ENCODE peak calls at places on chromosomes 4 and X, in four cellular contexts. A, I, M and T are unnamed samples.

GRCh38 chrX:49176421-49177326 is 5.0 kb downstream of the PLP2 start:
- DNase-seq in A (no peak), M (no peak), I (no peak), T (no peak)

GRCh38 chr4:69549651-69550050 is 53.9 kb upstream of the UGT2B4 start:
- DNase-seq in A (no peak), I (no peak), M (no peak), T (no peak)

GRCh38 chr4:159071178-159071968 is 31.5 kb upstream of the RAPGEF2 start:
- DNase-seq in I (no peak), M (no peak), A (no peak), T (no peak)

GRCh38 chr4:85818700-85819099 is 343.8 kb downstream of the ARHGAP24 start:
- DNase-seq in A (no peak), M (no peak), I (no peak), T (no peak)

GRCh38 chr4:128310266-128310697 is 22.7 kb upstream of the PGRMC2 start:
- DNase-seq in I (no peak), M (no peak), A (peak; percentile 40), T (no peak)

GRCh38 chrX:68536429-68536828 is 37.6 kb downstream of the YIPF6 start:
- DNase-seq in I (no peak), M (no peak), A (no peak), T (no peak)

GRCh38 chr4:57190651-57191481 is 80.7 kb upstream of the IGFBP7 start:
- DNase-seq in A (peak; percentile 27), M (peak; percentile 41), I (peak; percentile 40), T (peak; percentile 68)

GRCh38 chr4:47669946-47670345 is 167.9 kb downstream of the CORIN start:
- DNase-seq in M (no peak), I (no peak), A (no peak), T (no peak)

GRCh38 chr4:76251448-76252270 is at the start of gene FAM47E:
- DNase-seq in A (peak; percentile 86), M (peak; percentile 57), I (peak; percentile 76), T (peak; percentile 87)

GRCh38 chr4:33060873-33061542 is 2340.8 kb downstream of the PCDH7 start:
- DNase-seq in M (peak; percentile 10), A (peak; percentile 24), I (peak; percentile 46), T (peak; percentile 68)

GRCh38 chrX:150036181-150036580 is 97.9 kb upstream of the EOLA2 start:
- DNase-seq in I (no peak), A (peak; percentile 8), M (no peak), T (no peak)

GRCh38 chr4:35939746-35940145 is 304.6 kb downstream of the ARAP2 start:
- DNase-seq in I (no peak), M (no peak), A (no peak), T (no peak)

GRCh38 chr4:76687730-76688441 is 210.1 kb downstream of the SOWAHB start:
- DNase-seq in M (no peak), I (no peak), A (no peak), T (no peak)

GRCh38 chr4:40672528-40673522 is 43.2 kb upstream of the RBM47 start:
- DNase-seq in A (no peak), I (no peak), M (peak; percentile 67), T (no peak)

GRCh38 chr4:99653921-99654890 is 3.4 kb downstream of the C4orf54 start:
- DNase-seq in M (no peak), I (no peak), A (no peak), T (no peak)

GRCh38 chr4:84677093-84677492 is 94.2 kb downstream of the CDS1 start:
- DNase-seq in M (no peak), I (no peak), A (no peak), T (no peak)

GRCh38 chr4:6991771-6992557 is 51.2 kb upstream of the TADA2B start:
- DNase-seq in A (no peak), I (no peak), M (peak; percentile 22), T (no peak)

GRCh38 chr4:151304755-151305154 is 20.6 kb downstream of the SH3D19 start:
- DNase-seq in A (no peak), M (no peak), I (no peak), T (no peak)

GRCh38 chr4:6546681-6547447 is 28.1 kb upstream of the MAN2B2 start:
- DNase-seq in M (peak; percentile 66), A (peak; percentile 10), I (peak; percentile 39), T (peak; percentile 47)

GRCh38 chr4:184684491-184685189 is 35.1 kb downstream of the PRIMPOL start:
- DNase-seq in A (no peak), I (no peak), M (no peak), T (no peak)

GRCh38 chr4:106694232-106694631 is 325.7 kb upstream of the GIMD1 start:
- DNase-seq in A (no peak), M (no peak), I (no peak), T (no peak)

GRCh38 chrX:2383735-2384134 is 117.0 kb downstream of the DHRSX start:
- DNase-seq in I (no peak), A (peak; percentile 53), M (no peak), T (no peak)

GRCh38 chr4:77701111-77701510 is 95.5 kb downstream of the CXCL13 start:
- DNase-seq in A (no peak), M (no peak), I (no peak), T (no peak)

GRCh38 chr4:168095776-168096443 is 3.6 kb downstream of the ANXA10 start:
- DNase-seq in A (no peak), I (no peak), M (no peak), T (no peak)

GRCh38 chr4:101031971-101032370 is 315.4 kb downstream of the PPP3CA start:
- DNase-seq in A (no peak), M (no peak), I (no peak), T (no peak)

GRCh38 chrX:45322382-45322781 is 121.7 kb upstream of the DIPK2B start:
- DNase-seq in A (peak; percentile 34), M (peak; percentile 23), I (no peak), T (no peak)

GRCh38 chr4:78428996-78429395 is 122.6 kb upstream of the ANXA3 start:
- DNase-seq in I (no peak), A (no peak), M (no peak), T (no peak)

GRCh38 chr4:97235516-97235915 is 907.8 kb downstream of the STPG2 start:
- DNase-seq in A (no peak), I (no peak), M (no peak), T (no peak)

GRCh38 chr4:8538703-8539567 is 41.3 kb upstream of the GPR78 start:
- DNase-seq in M (no peak), A (no peak), I (no peak), T (no peak)

DNA sequence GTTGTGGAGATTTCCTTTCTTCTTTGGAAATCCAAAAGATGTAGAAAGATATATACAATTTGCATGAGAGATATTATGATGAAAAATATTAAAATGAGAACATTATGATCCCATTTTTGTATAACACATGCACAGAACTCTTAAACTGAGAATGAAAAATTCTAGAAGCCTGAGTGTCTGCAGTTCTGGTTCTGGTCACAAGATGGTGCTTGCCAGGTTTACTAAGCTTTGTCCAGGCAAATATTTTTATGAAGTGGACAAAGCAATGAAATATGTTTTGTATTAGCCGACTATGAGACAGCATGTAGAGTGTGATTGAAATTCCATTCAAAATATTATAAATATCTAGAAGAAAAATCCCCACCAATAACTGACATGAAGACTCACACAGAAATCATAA is 2.2 kb downstream of the PWWP3B start:
- DNase-seq in A (no peak), M (no peak), I (no peak), T (no peak)
- TF ChIP-seq CTCF in A (peak; percentile 41), M (no peak), I (peak; percentile 34), T (no peak)

GRCh38 chr4:108030332-108030731 is 40.6 kb downstream of the HADH start:
- DNase-seq in A (peak; percentile 28), M (peak; percentile 89), I (no peak), T (peak; percentile 65)
- TF ChIP-seq CTCF in A (peak; percentile 7), M (peak; percentile 72), I (peak; percentile 67), T (no peak)

DNA sequence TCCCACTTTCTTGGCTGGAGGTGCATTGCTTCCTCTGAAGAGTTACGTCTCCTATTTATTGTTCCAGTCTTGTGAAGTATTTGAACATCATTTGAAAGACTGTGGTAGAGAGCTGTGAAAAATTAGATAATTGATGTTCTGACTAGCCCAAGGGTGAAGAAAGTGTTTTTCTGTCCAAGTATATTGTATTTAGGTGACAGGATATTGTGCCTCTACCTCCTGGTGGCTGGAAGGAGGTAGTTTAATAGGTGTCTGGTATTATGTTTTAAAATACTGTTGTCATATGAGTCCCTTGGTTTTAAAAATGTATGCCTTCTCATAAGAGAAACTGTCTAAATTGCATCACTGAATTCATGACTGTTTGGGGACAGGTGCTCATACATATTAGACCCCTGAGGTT is 226.0 kb downstream of the SPRY1 start:
- DNase-seq in A (no peak), I (no peak), M (no peak), T (no peak)
- TF ChIP-seq CTCF in A (no peak), I (peak; percentile 9), M (no peak), T (peak; percentile 15)

DNA sequence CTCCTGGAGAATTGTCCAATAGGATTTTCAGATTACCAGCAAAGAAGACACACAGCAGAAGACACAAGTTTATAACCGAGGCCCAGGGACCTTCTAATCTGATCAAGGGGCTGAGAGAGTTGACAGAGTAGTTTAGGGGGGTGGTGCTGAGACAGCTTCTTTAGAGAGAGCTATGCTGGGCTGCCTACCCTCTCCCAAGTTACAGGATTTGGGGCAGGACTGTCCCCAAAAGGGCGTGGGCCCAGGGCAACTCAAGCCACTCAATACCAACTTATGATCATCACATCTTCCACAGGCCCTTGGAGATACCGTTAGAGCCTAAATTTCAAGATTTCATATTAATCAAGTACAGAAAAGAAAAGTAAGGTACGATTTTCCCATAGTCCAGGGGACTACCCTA is 43.0 kb downstream of the PDHA1 start:
- DNase-seq in M (no peak), I (no peak), A (no peak), T (no peak)
- TF ChIP-seq CTCF in M (no peak), I (no peak), A (no peak), T (no peak)

DNA sequence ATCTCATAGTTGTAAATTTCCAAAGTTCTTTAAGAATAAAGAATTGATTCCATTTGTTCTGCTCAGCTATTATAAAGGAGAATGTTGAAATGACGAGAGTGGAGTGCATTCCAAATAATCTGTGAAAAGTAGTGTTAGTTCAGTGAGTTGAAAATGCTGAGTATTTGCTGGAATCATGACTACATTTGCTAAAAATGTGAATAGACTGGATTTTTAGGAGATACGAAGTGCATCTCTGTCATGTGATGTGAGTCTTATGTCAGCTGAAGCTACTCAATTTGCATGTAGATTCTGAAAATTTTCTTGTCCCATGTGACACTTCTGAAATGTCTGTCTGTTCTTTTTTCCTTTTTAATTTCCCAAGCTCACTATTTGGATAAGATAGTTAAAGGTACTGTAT is 206.0 kb downstream of the DCTD start:
- DNase-seq in I (no peak), A (no peak), M (no peak), T (no peak)
- TF ChIP-seq CTCF in I (no peak), A (no peak), M (no peak), T (no peak)

DNA sequence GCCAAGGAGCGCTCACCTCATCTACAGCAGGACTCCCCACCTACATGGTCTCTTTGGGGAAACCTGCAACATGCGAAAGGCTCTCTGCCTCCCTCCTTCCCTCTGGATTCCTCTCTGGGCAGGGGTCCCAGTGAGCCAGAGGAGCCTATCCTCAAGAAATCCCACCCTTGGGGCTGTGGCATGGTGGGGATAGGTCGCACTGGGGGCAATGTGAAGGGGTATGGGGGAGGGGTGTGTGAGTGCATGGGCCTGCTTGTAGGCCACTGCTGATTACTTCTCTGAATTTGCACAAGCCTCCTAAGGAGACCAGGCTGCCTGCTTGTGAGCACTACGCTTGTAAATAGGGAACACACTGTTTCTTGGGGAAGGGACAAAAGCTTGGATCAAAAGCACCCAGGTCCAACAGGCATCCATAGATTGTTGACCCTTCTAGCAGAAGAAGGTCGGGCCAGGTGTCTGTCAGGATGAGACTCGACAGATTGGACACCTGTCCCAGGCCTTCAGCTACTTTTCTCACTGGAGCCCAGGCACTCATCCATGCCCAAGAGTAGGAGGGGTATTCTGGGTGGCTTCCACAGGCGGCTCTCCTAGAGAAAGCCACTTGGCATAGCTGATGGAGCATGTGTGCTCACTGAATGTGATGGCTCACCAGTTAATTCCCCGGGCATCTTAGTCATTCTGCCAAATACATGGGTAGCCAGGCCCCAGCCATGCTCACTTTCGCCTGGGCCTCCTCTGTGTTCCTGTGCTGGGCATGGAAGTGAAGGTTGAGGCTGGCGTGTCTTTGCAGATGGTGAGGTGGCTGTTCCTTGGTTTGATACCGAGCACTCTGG is 75.0 kb downstream of the NBDY start:
- DNase-seq in M (no peak), I (no peak), A (peak; percentile 4), T (no peak)
- TF ChIP-seq CTCF in M (no peak), I (no peak), A (no peak), T (no peak)